ENCODE peak calls at places on chromosome 19, in five cellular contexts. One of them, this sample, is unnamed.

GRCh38 chr19:46824887-46825730 is 25.5 kb downstream of the AP2S1 start:
- DNase-seq in stimulated activated CD4-positive, alpha-beta T cell treated with anti-CD3 and anti-CD28 coated beads, Interleukin-4, amount 100 ng/mL, for 24 hours: no peak
- DNase-seq in T1000: no peak
- DNase-seq in HAP-1: no peak
- DNase-seq in Caki2: no peak
- DNase-seq in this sample: no peak

GRCh38 chr19:55487884-55488687 is at the start of gene SSC5D:
- DNase-seq in HAP-1: no peak
- DNase-seq in T1000: no peak
- DNase-seq in stimulated activated CD4-positive, alpha-beta T cell treated with anti-CD3 and anti-CD28 coated beads, Interleukin-4, amount 100 ng/mL, for 24 hours: no peak
- DNase-seq in Caki2: no peak
- DNase-seq in this sample: no peak

GRCh38 chr19:57099199-57099661 is 20.6 kb upstream of the USP29 start:
- DNase-seq in T1000: peak; percentile 39
- DNase-seq in stimulated activated CD4-positive, alpha-beta T cell treated with anti-CD3 and anti-CD28 coated beads, Interleukin-4, amount 100 ng/mL, for 24 hours: peak; percentile 57
- DNase-seq in Caki2: no peak
- DNase-seq in HAP-1: no peak
- DNase-seq in this sample: peak; percentile 36

GRCh38 chr19:862529-863304 is 3.3 kb downstream of the CFD start:
- DNase-seq in HAP-1: no peak
- DNase-seq in stimulated activated CD4-positive, alpha-beta T cell treated with anti-CD3 and anti-CD28 coated beads, Interleukin-4, amount 100 ng/mL, for 24 hours: peak; percentile 78
- DNase-seq in Caki2: no peak
- DNase-seq in T1000: no peak
- DNase-seq in this sample: peak; percentile 60

GRCh38 chr19:14758816-14759215 is 19.5 kb downstream of the ADGRE2 start:
- DNase-seq in Caki2: peak; percentile 14
- DNase-seq in T1000: no peak
- DNase-seq in HAP-1: no peak
- DNase-seq in stimulated activated CD4-positive, alpha-beta T cell treated with anti-CD3 and anti-CD28 coated beads, Interleukin-4, amount 100 ng/mL, for 24 hours: no peak
- DNase-seq in this sample: no peak

GRCh38 chr19:12052571-12053169 is at the start of gene ZNF878:
- DNase-seq in T1000: peak; percentile 86
- DNase-seq in stimulated activated CD4-positive, alpha-beta T cell treated with anti-CD3 and anti-CD28 coated beads, Interleukin-4, amount 100 ng/mL, for 24 hours: peak; percentile 67
- DNase-seq in Caki2: peak; percentile 88
- DNase-seq in HAP-1: no peak
- DNase-seq in this sample: peak; percentile 94

GRCh38 chr19:39372047-39372802 is 18.7 kb downstream of the PAF1 start:
- DNase-seq in stimulated activated CD4-positive, alpha-beta T cell treated with anti-CD3 and anti-CD28 coated beads, Interleukin-4, amount 100 ng/mL, for 24 hours: no peak
- DNase-seq in T1000: no peak
- DNase-seq in Caki2: no peak
- DNase-seq in HAP-1: no peak
- DNase-seq in this sample: no peak

GRCh38 chr19:31223805-31224534 is 125.3 kb downstream of the TSHZ3 start:
- DNase-seq in T1000: peak; percentile 19
- DNase-seq in stimulated activated CD4-positive, alpha-beta T cell treated with anti-CD3 and anti-CD28 coated beads, Interleukin-4, amount 100 ng/mL, for 24 hours: no peak
- DNase-seq in HAP-1: no peak
- DNase-seq in Caki2: no peak
- DNase-seq in this sample: no peak

GRCh38 chr19:46803555-46803954 is 15.2 kb upstream of the SLC1A5 start:
- DNase-seq in T1000: no peak
- DNase-seq in Caki2: no peak
- DNase-seq in HAP-1: no peak
- DNase-seq in stimulated activated CD4-positive, alpha-beta T cell treated with anti-CD3 and anti-CD28 coated beads, Interleukin-4, amount 100 ng/mL, for 24 hours: no peak
- DNase-seq in this sample: no peak

GRCh38 chr19:46192990-46193650 is 36.4 kb upstream of the IGFL1 start:
- DNase-seq in T1000: no peak
- DNase-seq in HAP-1: no peak
- DNase-seq in Caki2: peak; percentile 82
- DNase-seq in stimulated activated CD4-positive, alpha-beta T cell treated with anti-CD3 and anti-CD28 coated beads, Interleukin-4, amount 100 ng/mL, for 24 hours: no peak
- DNase-seq in this sample: no peak

GRCh38 chr19:29843180-29844051 is 31.6 kb downstream of the CCNE1 start:
- DNase-seq in Caki2: no peak
- DNase-seq in HAP-1: no peak
- DNase-seq in T1000: no peak
- DNase-seq in stimulated activated CD4-positive, alpha-beta T cell treated with anti-CD3 and anti-CD28 coated beads, Interleukin-4, amount 100 ng/mL, for 24 hours: no peak
- DNase-seq in this sample: no peak

GRCh38 chr19:49712397-49712859 is 21.5 kb downstream of the CPT1C start:
- DNase-seq in Caki2: peak; percentile 97
- DNase-seq in T1000: no peak
- DNase-seq in HAP-1: peak; percentile 80
- DNase-seq in stimulated activated CD4-positive, alpha-beta T cell treated with anti-CD3 and anti-CD28 coated beads, Interleukin-4, amount 100 ng/mL, for 24 hours: no peak
- DNase-seq in this sample: no peak

GRCh38 chr19:54653181-54653809 is 9.5 kb upstream of the LILRB4 start:
- DNase-seq in T1000: no peak
- DNase-seq in HAP-1: peak; percentile 20
- DNase-seq in Caki2: peak; percentile 41
- DNase-seq in stimulated activated CD4-positive, alpha-beta T cell treated with anti-CD3 and anti-CD28 coated beads, Interleukin-4, amount 100 ng/mL, for 24 hours: no peak
- DNase-seq in this sample: no peak

GRCh38 chr19:47813304-47813994 is 8.3 kb upstream of the CRX start:
- DNase-seq in stimulated activated CD4-positive, alpha-beta T cell treated with anti-CD3 and anti-CD28 coated beads, Interleukin-4, amount 100 ng/mL, for 24 hours: peak; percentile 81
- DNase-seq in T1000: no peak
- DNase-seq in HAP-1: peak; percentile 74
- DNase-seq in Caki2: peak; percentile 35
- DNase-seq in this sample: peak; percentile 81

GRCh38 chr19:23916991-23917390 is 2.3 kb downstream of the ZNF726 start:
- DNase-seq in HAP-1: no peak
- DNase-seq in Caki2: no peak
- DNase-seq in T1000: no peak
- DNase-seq in stimulated activated CD4-positive, alpha-beta T cell treated with anti-CD3 and anti-CD28 coated beads, Interleukin-4, amount 100 ng/mL, for 24 hours: no peak
- DNase-seq in this sample: no peak

GRCh38 chr19:57434386-57435061 is 601 bp upstream of the ZNF749 start:
- DNase-seq in Caki2: no peak
- DNase-seq in T1000: no peak
- DNase-seq in stimulated activated CD4-positive, alpha-beta T cell treated with anti-CD3 and anti-CD28 coated beads, Interleukin-4, amount 100 ng/mL, for 24 hours: no peak
- DNase-seq in HAP-1: no peak
- DNase-seq in this sample: peak; percentile 13

GRCh38 chr19:35883920-35884319 is 15.5 kb downstream of the APLP1 start:
- DNase-seq in Caki2: no peak
- DNase-seq in T1000: no peak
- DNase-seq in stimulated activated CD4-positive, alpha-beta T cell treated with anti-CD3 and anti-CD28 coated beads, Interleukin-4, amount 100 ng/mL, for 24 hours: no peak
- DNase-seq in HAP-1: no peak
- DNase-seq in this sample: no peak

GRCh38 chr19:55454787-55455243 is 6.6 kb downstream of the ISOC2 start:
- DNase-seq in T1000: no peak
- DNase-seq in Caki2: no peak
- DNase-seq in stimulated activated CD4-positive, alpha-beta T cell treated with anti-CD3 and anti-CD28 coated beads, Interleukin-4, amount 100 ng/mL, for 24 hours: peak; percentile 53
- DNase-seq in HAP-1: no peak
- DNase-seq in this sample: peak; percentile 58

GRCh38 chr19:13797870-13798269 is 2.6 kb downstream of the ZSWIM4 start:
- DNase-seq in stimulated activated CD4-positive, alpha-beta T cell treated with anti-CD3 and anti-CD28 coated beads, Interleukin-4, amount 100 ng/mL, for 24 hours: no peak
- DNase-seq in HAP-1: no peak
- DNase-seq in T1000: peak; percentile 18
- DNase-seq in Caki2: peak; percentile 68
- DNase-seq in this sample: no peak

GRCh38 chr19:35247526-35248309 is 1.1 kb upstream of the LSR start:
- DNase-seq in stimulated activated CD4-positive, alpha-beta T cell treated with anti-CD3 and anti-CD28 coated beads, Interleukin-4, amount 100 ng/mL, for 24 hours: peak; percentile 61
- DNase-seq in HAP-1: peak; percentile 73
- DNase-seq in T1000: no peak
- DNase-seq in Caki2: peak; percentile 96
- DNase-seq in this sample: no peak

GRCh38 chr19:13817018-13817614 is 21.9 kb downstream of the ZSWIM4 start:
- DNase-seq in T1000: no peak
- DNase-seq in Caki2: no peak
- DNase-seq in HAP-1: no peak
- DNase-seq in stimulated activated CD4-positive, alpha-beta T cell treated with anti-CD3 and anti-CD28 coated beads, Interleukin-4, amount 100 ng/mL, for 24 hours: no peak
- DNase-seq in this sample: no peak

GRCh38 chr19:7063764-7064418 is 5.4 kb upstream of the MBD3L3 start:
- DNase-seq in stimulated activated CD4-positive, alpha-beta T cell treated with anti-CD3 and anti-CD28 coated beads, Interleukin-4, amount 100 ng/mL, for 24 hours: no peak
- DNase-seq in HAP-1: no peak
- DNase-seq in T1000: no peak
- DNase-seq in Caki2: no peak
- DNase-seq in this sample: no peak

GRCh38 chr19:45276284-45276687 is 25.2 kb downstream of the MARK4 start:
- DNase-seq in HAP-1: peak; percentile 91
- DNase-seq in stimulated activated CD4-positive, alpha-beta T cell treated with anti-CD3 and anti-CD28 coated beads, Interleukin-4, amount 100 ng/mL, for 24 hours: no peak
- DNase-seq in T1000: no peak
- DNase-seq in Caki2: no peak
- DNase-seq in this sample: no peak

GRCh38 chr19:47272448-47273312 is 2.0 kb upstream of the INAFM1 start:
- DNase-seq in T1000: no peak
- DNase-seq in Caki2: no peak
- DNase-seq in HAP-1: peak; percentile 14
- DNase-seq in stimulated activated CD4-positive, alpha-beta T cell treated with anti-CD3 and anti-CD28 coated beads, Interleukin-4, amount 100 ng/mL, for 24 hours: no peak
- DNase-seq in this sample: no peak

GRCh38 chr19:54114340-54114826 is 1.1 kb downstream of the TFPT start:
- DNase-seq in Caki2: no peak
- DNase-seq in stimulated activated CD4-positive, alpha-beta T cell treated with anti-CD3 and anti-CD28 coated beads, Interleukin-4, amount 100 ng/mL, for 24 hours: peak; percentile 35
- DNase-seq in T1000: no peak
- DNase-seq in HAP-1: peak; percentile 24
- DNase-seq in this sample: peak; percentile 85

This sample was measured in DND-41.